ENCODE peak calls at places on chromosomes 16 and 17, in four cellular contexts. E, U, R and V are unnamed samples.

GRCh38 chr17:54426287-54426886 is 474.3 kb upstream of the TOM1L1 start:
- DNase-seq in R (no peak), E (no peak), U (no peak), V (no peak)

GRCh38 chr17:19716108-19717030 is at the start of gene SLC47A2:
- DNase-seq in E (no peak), R (no peak), U (no peak), V (no peak)

GRCh38 chr17:55433629-55434422 is 12.2 kb upstream of the MMD start:
- DNase-seq in R (no peak), E (peak), U (peak), V (peak)

GRCh38 chr16:89193576-89194293 is 6.6 kb downstream of the SLC22A31 start:
- DNase-seq in E (no peak), R (no peak), U (no peak), V (no peak)

GRCh38 chr17:2853722-2854580 is 57.7 kb downstream of the RAP1GAP2 start:
- DNase-seq in R (no peak), E (no peak), U (no peak), V (no peak)

GRCh38 chr16:83717308-83717707 is 90.5 kb upstream of the HSBP1 start:
- DNase-seq in E (no peak), R (no peak), U (no peak), V (no peak)

GRCh38 chr17:6046431-6046830 is 23.7 kb upstream of the WSCD1 start:
- DNase-seq in R (no peak), U (no peak), E (no peak), V (no peak)

GRCh38 chr17:83191388-83192160 is 112.2 kb downstream of the METRNL start:
- DNase-seq in U (no peak), E (peak), R (peak), V (no peak)

GRCh38 chr17:43857141-43857540 is 10.2 kb downstream of the CD300LG start:
- DNase-seq in R (no peak), U (no peak), E (no peak), V (no peak)

GRCh38 chr17:82656266-82656665 is 8.0 kb upstream of the WDR45B start:
- DNase-seq in R (no peak), U (no peak), E (no peak), V (no peak)

GRCh38 chr17:38465420-38466345 is 37.4 kb downstream of the ARHGAP23 start:
- DNase-seq in E (peak), U (peak), R (peak), V (no peak)

GRCh38 chr16:378821-379182 is 3.0 kb downstream of the PGAP6 start:
- DNase-seq in R (no peak), U (no peak), E (no peak), V (no peak)

GRCh38 chr17:76791053-76791980 is 53.4 kb downstream of the MFSD11 start:
- DNase-seq in R (no peak), E (no peak), U (peak), V (no peak)

GRCh38 chr17:4678448-4679026 is 25.4 kb downstream of the PELP1 start:
- DNase-seq in U (peak), R (no peak), E (no peak), V (peak)

GRCh38 chr17:62935481-62935880 is 30.6 kb upstream of the TANC2 start:
- DNase-seq in R (no peak), E (no peak), U (no peak), V (no peak)

GRCh38 chr17:44374306-44375195 is 10.9 kb upstream of the FAM171A2 start:
- DNase-seq in R (no peak), U (no peak), E (no peak), V (no peak)

GRCh38 chr17:1624650-1625049 is 4.0 kb downstream of the SLC43A2 start:
- DNase-seq in U (no peak), R (no peak), E (no peak), V (no peak)

GRCh38 chr16:7579454-7579853 is 246.8 kb downstream of the RBFOX1 start:
- DNase-seq in E (no peak), U (no peak), R (no peak), V (no peak)

GRCh38 chr16:30335598-30336474 is 19.3 kb downstream of the CD2BP2 start:
- DNase-seq in U (peak), E (no peak), R (no peak), V (no peak)

GRCh38 chr17:55609737-55610201 is 98.5 kb upstream of the SMIM36 start:
- DNase-seq in E (no peak), R (peak), U (peak), V (no peak)

GRCh38 chr17:34235389-34236028 is 19.6 kb upstream of the CCL2 start:
- DNase-seq in U (no peak), E (peak), R (peak), V (no peak)

GRCh38 chr17:12768267-12768666 is 21.0 kb upstream of the ARHGAP44 start:
- DNase-seq in R (no peak), U (no peak), E (no peak), V (no peak)

GRCh38 chr17:37478187-37478586 is 11.5 kb upstream of the DUSP14 start:
- DNase-seq in E (peak), R (peak), U (peak), V (peak)

GRCh38 chr16:84893849-84894599 is 74.2 kb downstream of the CRISPLD2 start:
- DNase-seq in U (no peak), E (no peak), R (no peak), V (no peak)

GRCh38 chr17:45784293-45784582 is at the start of gene CRHR1:
- DNase-seq in R (no peak), E (no peak), U (no peak), V (no peak)

GRCh38 chr17:9132944-9133610 is 111.8 kb downstream of the NTN1 start:
- DNase-seq in E (peak), U (no peak), R (no peak), V (no peak)

GRCh38 chr16:65249768-65250167 is 127.9 kb upstream of the CDH11 start:
- DNase-seq in U (peak), E (peak), R (peak), V (no peak)

GRCh38 chr16:66740010-66740409 is 11.4 kb downstream of the DYNC1LI2 start:
- DNase-seq in U (no peak), R (no peak), E (no peak), V (no peak)

GRCh38 chr17:45225964-45226530 is 4.4 kb downstream of the FMNL1 start:
- DNase-seq in U (no peak), E (peak), R (peak), V (no peak)

GRCh38 chr17:5065227-5065744 is 13.0 kb upstream of the ZFP3 start:
- DNase-seq in R (no peak), U (peak), E (no peak), V (no peak)

DNA sequence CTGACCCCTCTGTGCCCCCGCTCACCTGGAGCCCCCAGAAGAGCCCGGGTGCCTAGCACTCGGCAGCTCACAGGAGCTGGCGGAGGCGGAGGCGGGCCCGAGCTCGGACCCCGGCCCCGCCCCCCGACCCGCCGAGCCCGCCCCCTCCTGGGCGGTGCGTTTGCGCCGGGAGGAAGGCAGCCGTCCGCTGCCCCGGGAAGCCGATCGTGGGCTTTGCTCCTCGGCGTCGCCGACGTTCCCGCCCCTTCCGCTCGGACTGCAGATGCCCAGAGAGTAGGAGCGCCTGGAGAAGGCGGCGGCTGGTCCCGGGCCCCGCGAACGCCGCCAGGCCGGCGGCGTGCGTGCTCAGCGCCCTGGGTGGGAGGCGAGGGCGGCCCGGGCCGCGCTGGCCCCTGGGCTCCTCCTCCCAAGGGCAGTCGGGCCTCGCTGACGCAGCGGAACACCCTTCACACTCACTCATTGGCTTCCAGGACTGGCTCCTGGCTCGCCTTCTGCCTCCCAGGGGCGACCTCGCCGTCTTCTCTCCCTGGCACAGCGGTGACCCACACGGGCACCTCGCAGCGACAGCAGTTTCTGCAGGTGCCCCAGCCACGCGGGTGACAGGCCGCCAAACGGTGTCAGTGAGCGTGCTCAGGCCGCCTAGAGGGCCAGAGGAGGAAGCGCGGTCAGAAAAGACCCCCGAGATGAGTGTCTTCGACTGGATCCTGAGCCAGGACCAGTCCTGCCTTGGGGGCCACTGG is at the start of gene PLSCR3:
- DNase-seq in R (peak), E (peak), U (peak), V (peak)
- TF ChIP-seq CTCF in R (peak), E (peak), U (peak), V (peak)

DNA sequence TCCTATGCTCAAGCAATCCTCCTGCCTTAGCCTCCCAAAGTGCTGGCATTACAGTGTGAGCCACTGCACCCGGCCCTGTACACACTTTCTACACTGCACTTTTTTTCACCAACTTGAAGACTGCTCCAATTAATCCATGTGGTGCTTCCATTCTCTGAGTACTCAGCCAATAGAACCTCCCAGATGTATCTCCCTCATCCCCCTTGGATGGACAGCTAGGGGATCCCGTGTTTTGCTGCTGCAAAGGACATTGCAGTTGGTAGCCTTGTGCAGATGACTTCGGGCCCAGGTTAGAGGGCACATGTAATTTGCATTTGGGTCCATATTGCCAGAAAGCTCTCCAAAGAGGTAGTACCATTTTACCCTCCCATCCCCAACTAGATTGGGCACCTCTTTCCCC is 59.9 kb downstream of the SREBF1 start:
- DNase-seq in U (no peak), R (no peak), E (no peak), V (no peak)
- H3K4me3 ChIP-seq in U (no peak), R (no peak), E (no peak), V (no peak)

GRCh38 chr16:11526921-11527320 is 59.8 kb downstream of the LITAF start:
- DNase-seq in E (no peak), R (no peak), U (no peak), V (no peak)

GRCh38 chr16:11521019-11521418 is 65.7 kb downstream of the LITAF start:
- DNase-seq in E (no peak), U (no peak), R (no peak), V (no peak)

GRCh38 chr16:11528053-11528452 is 58.7 kb downstream of the LITAF start:
- DNase-seq in R (no peak), E (no peak), U (no peak), V (no peak)

GRCh38 chr16:11524098-11524760 is 62.5 kb downstream of the LITAF start:
- DNase-seq in E (no peak), R (no peak), U (no peak), V (no peak)
- TF ChIP-seq CTCF in E (no peak), R (no peak), U (no peak), V (peak)

GRCh38 chr16:27107185-27107592 is 40.5 kb downstream of the C16orf82 start:
- DNase-seq in E (no peak), R (no peak), U (no peak), V (no peak)

GRCh38 chr16:27108051-27108770 is 41.5 kb downstream of the C16orf82 start:
- DNase-seq in R (no peak), U (no peak), E (no peak), V (no peak)

GRCh38 chr16:27110524-27110896 is 43.8 kb downstream of the C16orf82 start:
- DNase-seq in U (no peak), R (no peak), E (no peak), V (no peak)

GRCh38 chr16:27109666-27110523 is 43.2 kb downstream of the C16orf82 start:
- DNase-seq in E (peak), R (peak), U (peak), V (no peak)

GRCh38 chr16:27108826-27109665 is 42.3 kb downstream of the C16orf82 start:
- DNase-seq in U (no peak), R (no peak), E (no peak), V (no peak)
- H3K4me3 ChIP-seq in U (peak), R (no peak), E (peak), V (peak)

GRCh38 chr17:64005734-64006167 is 7.6 kb downstream of the PRR29 start:
- DNase-seq in U (no peak), R (no peak), E (no peak), V (no peak)
- TF ChIP-seq CTCF in U (no peak), R (no peak), E (no peak), V (no peak)

GRCh38 chr17:51056813-51057510 is 63.7 kb downstream of the SPAG9 start:
- DNase-seq in E (no peak), R (no peak), U (peak), V (peak)
- H3K4me3 ChIP-seq in E (no peak), R (no peak), U (peak), V (no peak)